ENCODE peak calls at places on chromosome 19, in four cellular contexts. F is IMR-90, A is neuronal stem cell, J is mesendoderm. K is an unnamed sample.
A peak's percentile ranks its signal among the peaks of the same experiment; 100 is the strongest.

GRCh38 chr19:57786286-57786685 is 16.8 kb downstream of the ZNF586 start:
- DNase-seq in F (no peak), A (no peak), J (no peak), K (no peak)

GRCh38 chr19:38952395-38953165 is 21.8 kb downstream of the MRPS12 start:
- DNase-seq in F (peak; percentile 16), A (no peak), J (peak; percentile 74), K (peak; percentile 50)

GRCh38 chr19:45630463-45630862 is 8.7 kb downstream of the EML2 start:
- DNase-seq in A (no peak), J (peak; percentile 92), F (peak; percentile 96), K (no peak)

GRCh38 chr19:39438270-39438934 is 2.7 kb upstream of the RPS16 start:
- DNase-seq in A (no peak), F (peak; percentile 67), J (peak; percentile 71), K (no peak)

GRCh38 chr19:55145241-55145640 is 3.8 kb downstream of the TNNT1 start:
- DNase-seq in A (no peak), J (no peak), F (no peak), K (no peak)

GRCh38 chr19:47702671-47703070 is 10.6 kb upstream of the EHD2 start:
- DNase-seq in A (no peak), F (no peak), J (no peak), K (no peak)

GRCh38 chr19:29631450-29631849 is 25.4 kb downstream of the POP4 start:
- DNase-seq in J (no peak), A (no peak), F (no peak), K (no peak)

GRCh38 chr19:4589579-4590410 is 30.3 kb upstream of the SEMA6B start:
- DNase-seq in J (peak; percentile 37), A (no peak), F (no peak), K (no peak)

GRCh38 chr19:38975214-38975860 is at the start of gene FBXO17:
- DNase-seq in A (peak; percentile 50), J (peak; percentile 72), F (peak; percentile 63), K (peak; percentile 67)

GRCh38 chr19:21569497-21569870 is 64.1 kb downstream of the ZNF429 start:
- DNase-seq in F (no peak), A (no peak), J (no peak), K (no peak)

GRCh38 chr19:29497686-29498436 is 27.9 kb upstream of the VSTM2B start:
- DNase-seq in F (no peak), J (no peak), A (no peak), K (no peak)

GRCh38 chr19:55353803-55354697 is 469 bp downstream of the COX6B2 start:
- DNase-seq in A (no peak), F (peak; percentile 43), J (peak; percentile 75), K (peak; percentile 88)

GRCh38 chr19:42132851-42133528 is 744 bp upstream of the POU2F2 start:
- DNase-seq in J (peak; percentile 77), A (peak; percentile 72), F (no peak), K (peak; percentile 90)

GRCh38 chr19:19643158-19644053 is at the start of gene GMIP:
- DNase-seq in F (peak; percentile 29), J (peak; percentile 87), A (peak; percentile 75), K (peak; percentile 90)

GRCh38 chr19:4103073-4103418 is 20.9 kb downstream of the MAP2K2 start:
- DNase-seq in J (no peak), A (no peak), F (no peak), K (no peak)

GRCh38 chr19:11355160-11356073 is at the start of gene PLPPR2:
- DNase-seq in F (peak; percentile 81), A (peak; percentile 86), J (peak; percentile 96), K (peak; percentile 92)

GRCh38 chr19:57317503-57317902 is 2.8 kb upstream of the ZNF543 start:
- DNase-seq in F (no peak), A (no peak), J (no peak), K (peak; percentile 43)

GRCh38 chr19:29845576-29846176 is 33.9 kb downstream of the CCNE1 start:
- DNase-seq in A (no peak), F (peak; percentile 18), J (peak; percentile 45), K (peak; percentile 60)

GRCh38 chr19:19420570-19421301 is 15.3 kb downstream of the GATAD2A start:
- DNase-seq in F (no peak), A (no peak), J (no peak), K (no peak)

GRCh38 chr19:38557205-38557799 is 60.5 kb downstream of the MAP4K1 start:
- DNase-seq in F (no peak), A (no peak), J (peak; percentile 25), K (no peak)

GRCh38 chr19:42032428-42032827 is 37.6 kb downstream of the GRIK5 start:
- DNase-seq in J (peak; percentile 18), A (no peak), F (no peak), K (peak; percentile 55)

GRCh38 chr19:48393559-48394330 is at the start of gene GRIN2D:
- DNase-seq in J (peak; percentile 78), F (peak; percentile 33), A (no peak), K (peak; percentile 64)

GRCh38 chr19:33383722-33384292 is 10.3 kb downstream of the CEBPG start:
- DNase-seq in A (no peak), F (no peak), J (no peak), K (no peak)

GRCh38 chr19:33386361-33386858 is 12.9 kb downstream of the CEBPG start:
- DNase-seq in F (no peak), J (no peak), A (no peak), K (no peak)

GRCh38 chr19:33387351-33388230 is 14.1 kb downstream of the CEBPG start:
- DNase-seq in J (no peak), F (no peak), A (no peak), K (no peak)

GRCh38 chr19:33384983-33385382 is 11.5 kb downstream of the CEBPG start:
- DNase-seq in A (no peak), F (no peak), J (no peak), K (no peak)

DNA sequence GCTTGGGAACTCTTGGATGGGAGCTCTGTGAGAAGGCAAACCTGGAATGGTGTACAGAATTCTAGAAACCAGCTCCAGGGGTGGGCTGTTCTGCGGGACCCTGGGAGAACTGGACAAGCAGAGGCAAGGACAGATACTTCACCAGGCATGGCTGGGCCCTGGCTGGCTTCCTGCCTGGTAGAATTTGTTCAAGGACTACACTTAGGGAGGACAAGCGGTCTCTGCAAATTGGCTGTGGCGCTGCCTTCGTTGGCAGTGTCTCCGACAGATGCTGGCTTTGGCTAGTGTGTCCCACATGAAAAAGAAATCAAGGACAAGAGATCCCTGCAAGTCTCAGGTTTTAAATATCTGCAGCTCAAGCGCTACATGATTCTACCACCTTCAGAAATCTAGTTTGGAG is 12.4 kb downstream of the CEBPG start:
- DNase-seq in F (no peak), A (no peak), J (no peak), K (no peak)
- H3K4me1 ChIP-seq in F (peaks cover 3% of the 10 kb centered on the region), A (peaks cover 9% of the 10 kb centered on the region), J (no peaks in the 10 kb centered on the region), K (no peaks in the 10 kb centered on the region)

DNA sequence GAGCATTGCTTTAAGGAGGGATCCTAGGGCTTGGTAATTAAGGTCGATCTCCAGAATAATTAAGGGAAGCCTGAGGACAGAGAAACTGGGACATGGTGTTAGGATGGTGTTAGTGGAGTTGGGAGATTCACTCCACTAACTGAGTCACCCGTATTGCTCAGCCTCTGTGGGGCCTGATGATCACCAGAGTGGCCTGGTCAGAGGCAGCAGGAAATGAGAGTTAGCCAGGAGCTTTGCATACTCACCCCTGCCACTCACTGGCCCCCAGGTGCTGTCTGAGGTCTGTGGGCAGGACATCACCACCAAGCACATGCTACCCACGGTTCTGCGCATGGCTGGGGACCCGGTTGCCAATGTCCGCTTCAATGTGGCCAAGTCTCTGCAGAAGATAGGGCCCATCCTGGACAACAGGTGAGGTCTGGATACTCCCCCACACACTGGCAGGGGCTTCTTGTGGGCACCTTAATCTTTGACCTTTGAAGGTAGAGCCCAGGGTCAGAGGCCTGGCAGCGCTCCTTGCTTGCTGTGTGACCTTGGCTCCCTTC is 32.1 kb downstream of the PPP2R1A start:
- DNase-seq in F (peak; percentile 35), J (no peak), A (no peak), K (no peak)
- H3K4ac ChIP-seq in F (no peak overlapping the region), J (no peak overlapping the region), A (no peak overlapping the region), K (no peak overlapping the region)

DNA sequence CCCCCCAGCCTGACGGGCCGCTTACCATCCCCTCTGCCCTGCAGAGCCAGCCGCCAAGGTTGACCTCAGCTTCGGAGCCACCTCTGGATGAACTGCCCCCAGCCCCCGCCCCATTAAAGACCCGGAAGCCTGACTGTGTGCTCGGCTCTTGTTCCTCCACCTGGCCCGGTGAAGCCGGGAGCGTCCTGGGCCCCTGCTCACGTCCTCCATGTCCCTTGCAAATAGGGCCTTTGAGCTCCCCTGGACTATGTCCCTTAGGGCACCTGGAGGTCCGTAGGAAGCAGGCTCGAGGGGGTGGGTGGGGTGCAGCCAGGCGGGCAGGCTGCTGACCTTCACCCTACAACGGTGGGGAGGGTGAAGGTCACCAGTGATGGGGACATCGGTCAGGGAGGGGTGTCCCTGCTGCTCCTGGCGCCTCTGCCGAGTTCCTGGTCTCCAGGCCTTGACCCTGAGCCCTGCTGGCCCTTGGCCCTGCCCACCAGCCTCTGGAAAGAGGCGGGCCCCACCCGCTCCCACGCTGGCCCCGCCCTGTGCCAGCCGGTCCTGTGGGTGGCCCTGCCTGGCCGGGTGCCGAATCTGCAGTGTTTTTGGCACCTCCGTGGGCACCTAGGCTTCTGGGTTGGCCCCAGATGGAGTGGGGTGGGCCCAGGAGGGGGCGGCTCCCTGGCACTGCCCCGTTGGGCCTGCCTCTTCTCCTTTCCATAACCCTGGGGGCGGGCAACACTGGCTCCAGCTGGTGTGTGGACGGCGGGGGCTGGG is 3.3 kb downstream of the ATP5F1D start:
- DNase-seq in J (no peak), F (no peak), A (no peak), K (no peak)
- H3K4me1 ChIP-seq in J (no peaks in the 10 kb centered on the region), F (peaks cover 21% of the 10 kb centered on the region), A (peaks cover 20% of the 10 kb centered on the region), K (no peaks in the 10 kb centered on the region)

GRCh38 chr19:31261651-31262331 is 87.4 kb downstream of the TSHZ3 start:
- DNase-seq in F (peak; percentile 38), J (no peak), A (no peak), K (no peak)

GRCh38 chr19:31260171-31260933 is 88.9 kb downstream of the TSHZ3 start:
- DNase-seq in F (no peak), A (no peak), J (no peak), K (no peak)

GRCh38 chr19:31262673-31263308 is 86.4 kb downstream of the TSHZ3 start:
- DNase-seq in F (peak; percentile 34), J (no peak), A (no peak), K (peak; percentile 10)

GRCh38 chr19:31263317-31263716 is 85.9 kb downstream of the TSHZ3 start:
- DNase-seq in F (no peak), J (peak; percentile 14), A (no peak), K (peak; percentile 27)

DNA sequence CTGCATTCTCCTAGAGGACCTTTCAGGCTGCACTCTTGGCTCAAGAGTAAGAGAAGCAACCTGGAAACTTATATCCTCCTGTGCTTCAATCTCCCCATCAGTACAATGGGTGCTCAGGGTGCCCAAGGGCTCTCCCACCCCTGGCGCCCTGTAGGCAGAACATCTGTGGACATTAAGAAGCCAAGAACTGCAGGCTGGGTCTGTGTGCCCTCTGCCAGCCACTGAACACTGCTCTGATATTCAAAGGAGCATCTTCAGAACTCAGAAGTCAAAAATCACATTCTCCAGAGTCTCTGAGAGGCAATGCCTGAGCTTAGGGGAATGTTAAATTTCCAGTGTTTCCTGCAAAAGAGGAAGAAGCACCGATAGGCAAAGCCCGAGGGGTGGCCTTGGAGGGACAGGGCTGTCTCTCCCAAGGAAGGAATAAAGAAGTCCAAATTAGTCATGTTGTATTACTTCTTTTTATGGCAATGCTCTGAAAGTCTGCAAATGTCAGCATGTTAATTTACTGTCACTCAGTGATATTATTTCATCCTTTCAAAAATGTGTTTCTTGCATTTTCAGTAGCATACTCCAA is 88.1 kb downstream of the TSHZ3 start:
- DNase-seq in A (no peak), F (no peak), J (no peak), K (no peak)
- H3K4ac ChIP-seq in A (no peak overlapping the region), F (peak overlapping the region; percentile 29), J (no peak overlapping the region), K (no peak overlapping the region)